ENCODE peak calls at places on chromosomes 5 and 9, in six cellular contexts. K is H1, X is mesenchymal stem cell, B is H9, N is neuronal stem cell, Q is trophoblast cell. W is an unnamed sample.

GRCh38 chr5:54329731-54330709 is 19.6 kb upstream of the ARL15 start:
- DNase-seq in K (no peak), X (peak; percentile 78), B (no peak), N (no peak), Q (peak; percentile 97), W (peak; percentile 96)

GRCh38 chr9:75491533-75491932 is 398.9 kb upstream of the PCSK5 start:
- DNase-seq in K (no peak), X (no peak), B (no peak), N (no peak), Q (no peak), W (no peak)

GRCh38 chr9:111148994-111149759 is 110.9 kb upstream of the LPAR1 start:
- DNase-seq in K (no peak), X (no peak), B (no peak), N (no peak), Q (no peak), W (no peak)

GRCh38 chr5:142301487-142302035 is 23.3 kb downstream of the SPRY4 start:
- DNase-seq in K (no peak), X (no peak), B (no peak), N (no peak), Q (no peak), W (no peak)

GRCh38 chr5:10540036-10540544 is 23.8 kb upstream of the ANKRD33B start:
- DNase-seq in K (no peak), X (no peak), B (no peak), N (no peak), Q (no peak), W (no peak)

GRCh38 chr5:123610209-123610608 is 98.2 kb downstream of the CSNK1G3 start:
- DNase-seq in K (no peak), X (peak; percentile 39), B (no peak), N (no peak), Q (no peak), W (peak; percentile 51)

GRCh38 chr5:82004511-82004910 is 32.7 kb downstream of the ATG10 start:
- DNase-seq in K (no peak), X (peak; percentile 65), B (no peak), N (no peak), Q (peak; percentile 4), W (peak; percentile 80)

GRCh38 chr5:165325201-165325600 is 1819.8 kb downstream of the MAT2B start:
- DNase-seq in K (no peak), X (no peak), B (no peak), N (no peak), Q (no peak), W (peak; percentile 12)

GRCh38 chr9:25724424-25724823 is 46.2 kb upstream of the TUSC1 start:
- DNase-seq in K (no peak), X (peak; percentile 23), B (no peak), N (no peak), Q (peak; percentile 78), W (peak; percentile 75)

GRCh38 chr5:138159666-138160065 is 18.8 kb downstream of the BRD8 start:
- DNase-seq in K (no peak), X (no peak), B (no peak), N (no peak), Q (no peak), W (no peak)

GRCh38 chr9:80163889-80164288 is 592.1 kb downstream of the TLE4 start:
- DNase-seq in K (no peak), X (no peak), B (no peak), N (no peak), Q (no peak), W (no peak)

GRCh38 chr5:135079760-135080159 is 45.7 kb upstream of the PITX1 start:
- DNase-seq in K (no peak), X (no peak), B (no peak), N (no peak), Q (no peak), W (no peak)

GRCh38 chr5:17727212-17727611 is 93.0 kb downstream of the TAF11L14 start:
- DNase-seq in K (no peak), X (no peak), B (no peak), N (no peak), Q (no peak), W (no peak)

GRCh38 chr5:81337803-81338202 is 36.4 kb downstream of the ZCCHC9 start:
- DNase-seq in K (no peak), X (no peak), B (no peak), N (no peak), Q (no peak), W (no peak)

GRCh38 chr5:68187268-68188055 is 28.1 kb upstream of the PIK3R1 start:
- DNase-seq in K (peak; percentile 81), X (peak; percentile 18), B (peak; percentile 73), N (peak; percentile 23), Q (no peak), W (peak; percentile 22)

GRCh38 chr9:76717611-76718010 is 46.6 kb upstream of the PCA3 start:
- DNase-seq in K (no peak), X (no peak), B (no peak), N (no peak), Q (peak; percentile 40), W (peak; percentile 4)

GRCh38 chr9:112044183-112044582 is 130.9 kb downstream of the SUSD1 start:
- DNase-seq in K (no peak), X (no peak), B (no peak), N (no peak), Q (no peak), W (peak; percentile 58)

GRCh38 chr5:73617510-73618279 is 8.3 kb upstream of the ARHGEF28 start:
- DNase-seq in K (no peak), X (peak; percentile 28), B (no peak), N (no peak), Q (peak; percentile 55), W (peak; percentile 67)

GRCh38 chr9:91202757-91203283 is 158.9 kb downstream of the AUH start:
- DNase-seq in K (no peak), X (no peak), B (no peak), N (no peak), Q (no peak), W (no peak)

GRCh38 chr9:33350310-33350709 is 52.1 kb downstream of the AQP7 start:
- DNase-seq in K (no peak), X (peak; percentile 91), B (no peak), N (no peak), Q (peak; percentile 95), W (peak; percentile 95)

GRCh38 chr5:142720561-142721275 is 34.8 kb upstream of the FGF1 start:
- DNase-seq in K (no peak), X (no peak), B (peak; percentile 25), N (no peak), Q (peak; percentile 95), W (peak; percentile 33)

DNA sequence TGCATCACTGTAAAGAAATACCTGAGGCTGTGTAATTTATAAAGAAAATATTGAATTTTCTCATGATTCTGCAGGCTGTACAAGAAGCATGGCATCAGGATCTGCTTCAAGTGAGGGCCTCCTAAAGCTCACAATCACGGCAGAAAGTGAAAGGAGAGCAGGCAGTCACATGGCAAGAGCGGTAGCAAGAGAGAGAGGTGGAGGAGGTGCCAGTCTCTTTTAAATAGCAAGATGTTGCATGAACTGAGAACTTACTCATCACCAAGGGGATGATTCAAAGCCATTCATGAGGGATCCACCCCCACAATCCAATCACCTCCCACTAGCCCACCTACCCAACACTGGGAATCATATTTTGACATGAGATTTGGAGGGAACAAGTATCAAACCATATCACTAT is 184.5 kb upstream of the PAPPA start:
- DNase-seq in K (no peak), X (no peak), B (no peak), N (no peak), Q (no peak), W (no peak)
- H3K9me3 ChIP-seq in K (peaks cover 15% of the 10 kb centered on the region), X (no peaks in the 10 kb centered on the region), B (no peaks in the 10 kb centered on the region), N (no peaks in the 10 kb centered on the region), Q (peaks cover 3% of the 10 kb centered on the region), W (peaks cover 5% of the 10 kb centered on the region)

GRCh38 chr5:149497357-149497756 is 53.9 kb downstream of the CSNK1A1 start:
- DNase-seq in K (no peak), X (peak; percentile 90), B (no peak), N (no peak), Q (peak; percentile 85), W (peak; percentile 98)

GRCh38 chr5:149500922-149501582 is 50.2 kb downstream of the CSNK1A1 start:
- DNase-seq in K (no peak), X (peak; percentile 96), B (no peak), N (no peak), Q (peak; percentile 93), W (peak; percentile 94)

GRCh38 chr5:149496166-149496565 is 55.1 kb downstream of the CSNK1A1 start:
- DNase-seq in K (no peak), X (no peak), B (no peak), N (no peak), Q (no peak), W (no peak)

GRCh38 chr5:149495673-149496072 is 55.6 kb downstream of the CSNK1A1 start:
- DNase-seq in K (no peak), X (no peak), B (no peak), N (no peak), Q (no peak), W (no peak)

DNA sequence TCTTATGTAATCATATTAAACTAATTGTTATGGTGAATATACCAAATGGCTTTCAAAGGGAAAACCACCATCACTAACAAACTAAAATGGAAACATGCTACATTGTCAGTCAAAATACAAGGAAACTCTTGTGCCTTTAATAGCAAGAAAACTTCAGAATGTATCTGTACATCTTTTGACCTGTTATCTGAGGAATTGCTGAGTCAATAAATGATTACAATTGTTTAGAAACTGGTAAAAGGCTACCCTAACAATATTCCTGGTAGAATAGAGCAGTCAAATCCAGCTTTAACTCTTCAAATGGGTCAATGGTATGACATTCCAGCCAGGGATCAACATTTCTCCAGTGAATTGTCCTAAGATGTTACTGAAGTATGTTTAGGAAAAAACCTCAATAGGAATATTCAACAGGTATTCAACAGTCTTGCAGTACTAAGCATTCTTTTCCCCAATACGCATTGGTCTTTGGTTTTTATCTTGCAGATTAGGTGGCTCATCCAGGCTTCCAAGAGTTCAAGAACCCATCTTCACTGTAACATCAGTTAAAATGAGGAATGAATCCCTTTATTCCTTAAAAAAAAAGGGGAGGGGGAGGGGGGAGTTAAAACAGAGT is 52.4 kb downstream of the CSNK1A1 start:
- DNase-seq in K (no peak), X (no peak), B (no peak), N (no peak), Q (peak; percentile 50), W (no peak)
- H3K14ac ChIP-seq in K (no peak overlapping the region), X (no peak overlapping the region), B (no peak overlapping the region), N (no peak overlapping the region), Q (no peak overlapping the region), W (no peak overlapping the region)

DNA sequence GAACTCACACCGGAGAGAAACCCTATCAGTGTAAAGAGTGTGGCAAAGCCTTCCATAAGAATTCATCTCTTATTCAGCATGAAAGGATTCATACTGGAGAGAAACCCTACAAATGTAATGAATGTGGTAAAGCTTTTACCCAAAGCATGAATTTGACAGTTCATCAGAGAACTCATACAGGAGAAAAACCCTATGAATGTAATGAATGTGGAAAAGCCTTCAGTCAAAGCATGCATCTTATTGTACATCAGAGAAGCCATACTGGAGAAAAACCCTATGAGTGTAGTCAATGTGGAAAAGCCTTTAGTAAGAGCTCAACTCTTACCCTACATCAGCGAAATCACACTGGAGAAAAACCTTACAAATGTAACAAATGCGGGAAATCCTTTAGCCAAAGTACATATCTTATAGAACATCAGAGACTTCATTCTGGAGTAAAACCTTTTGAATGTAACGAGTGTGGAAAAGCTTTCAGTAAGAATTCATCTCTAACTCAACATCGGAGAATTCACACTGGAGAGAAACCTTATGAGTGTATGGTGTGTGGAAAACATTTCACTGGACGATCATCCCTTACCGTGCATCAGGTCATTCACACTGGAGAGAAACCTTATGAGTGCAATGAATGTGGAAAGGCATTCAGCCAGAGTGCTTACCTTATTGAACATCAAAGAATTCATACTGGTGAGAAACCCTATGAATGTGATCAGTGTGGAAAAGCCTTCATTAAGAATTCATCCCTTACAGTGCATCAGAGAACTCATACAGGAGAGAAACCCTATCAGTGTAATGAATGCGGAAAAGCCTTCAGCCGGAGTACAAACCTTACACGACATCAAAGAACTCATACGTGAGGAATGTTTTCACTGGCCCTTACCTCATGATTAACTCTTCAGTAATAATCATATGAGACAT is 8.9 kb upstream of the ZNF454 start:
- DNase-seq in K (no peak), X (no peak), B (no peak), N (no peak), Q (no peak), W (no peak)
- H3K9me3 ChIP-seq in K (peaks cover 93% of the 10 kb centered on the region), X (peaks cover 95% of the 10 kb centered on the region), B (peaks cover 95% of the 10 kb centered on the region), N (peaks cover 91% of the 10 kb centered on the region), Q (peaks cover 32% of the 10 kb centered on the region), W (peaks cover 64% of the 10 kb centered on the region)

GRCh38 chr5:96750110-96750822 is 57.5 kb downstream of the ERAP1 start:
- DNase-seq in K (no peak), X (no peak), B (no peak), N (no peak), Q (peak; percentile 69), W (no peak)
- H3K14ac ChIP-seq in K (no peak overlapping the region), X (no peak overlapping the region), B (no peak overlapping the region), N (no peak overlapping the region), Q (no peak overlapping the region), W (no peak overlapping the region)

W was measured in IMR-90.